ENCODE peak calls at places on chromosome 22, in ten cellular contexts. M is HepG2, E is GM23338, W is OCI-LY7, F is endothelial cell of umbilical vein, T is fibroblast of lung, R is neural progenitor cell, X is PC-3, Z is PC-9, Y is HCT116. D is an unnamed sample. For H4K20me1 and H3K79me2, the result is how much of the 10 kb centered on the place peaks cover.

GRCh38 chr22:48937032-48937639 is 890.5 kb downstream of the BRD1 start:
- DNase-seq in X (no peak), R (no peak), W (no peak), T (no peak), F (no peak), M (no peak), Y (no peak), E (no peak), Z (no peak), D (no peak)

GRCh38 chr22:37276771-37277170 is 5.5 kb upstream of the CYTH4 start:
- DNase-seq in E (no peak), T (no peak), W (no peak), Y (no peak), Z (no peak), F (no peak), R (no peak), X (no peak), M (no peak), D (no peak)

GRCh38 chr22:22769434-22770279 is 118.0 kb upstream of the IGLL5 start:
- DNase-seq in X (no peak), F (no peak), Z (no peak), W (no peak), R (peak), Y (no peak), M (no peak), E (no peak), T (no peak), D (no peak)

GRCh38 chr22:22194931-22195264 is 49.7 kb upstream of the VPREB1 start:
- DNase-seq in F (no peak), M (no peak), X (no peak), R (no peak), Y (no peak), Z (no peak), E (no peak), T (no peak), W (peak), D (no peak)

GRCh38 chr22:31148953-31149627 is 8.8 kb upstream of the PLA2G3 start:
- DNase-seq in W (peak), R (peak), T (peak), Y (peak), Z (peak), E (peak), M (peak), X (peak), F (peak), D (peak)

GRCh38 chr22:47398491-47398890 is 636.0 kb downstream of the TBC1D22A start:
- DNase-seq in Z (no peak), T (no peak), R (no peak), M (no peak), F (no peak), E (no peak), Y (no peak), W (no peak), X (no peak), D (no peak)

GRCh38 chr22:47228767-47229166 is 466.3 kb downstream of the TBC1D22A start:
- DNase-seq in E (no peak), F (no peak), T (no peak), W (no peak), Z (no peak), R (no peak), Y (no peak), M (no peak), X (no peak), D (no peak)

GRCh38 chr22:47406896-47407295 is 644.4 kb downstream of the TBC1D22A start:
- DNase-seq in M (no peak), E (no peak), F (no peak), Z (no peak), Y (no peak), T (no peak), X (no peak), W (no peak), R (no peak), D (no peak)

GRCh38 chr22:22884888-22885840 is 2.5 kb upstream of the IGLL5 start:
- DNase-seq in F (no peak), R (no peak), X (no peak), M (no peak), Z (no peak), W (peak), T (no peak), Y (no peak), E (no peak), D (peak)

GRCh38 chr22:49566141-49566541 is 261.5 kb downstream of the BRD1 start:
- DNase-seq in M (no peak), Y (no peak), Z (no peak), F (no peak), E (no peak), W (no peak), T (no peak), R (no peak), X (no peak), D (no peak)

GRCh38 chr22:31630331-31631329 is 31.4 kb downstream of the PISD start:
- DNase-seq in M (peak), W (peak), X (peak), E (peak), F (peak), R (peak), Z (peak), T (peak), Y (no peak), D (peak)

GRCh38 chr22:44389926-44390925 is 77.5 kb upstream of the SHISAL1 start:
- DNase-seq in Y (no peak), M (no peak), W (no peak), Z (peak), T (no peak), R (no peak), X (no peak), E (no peak), F (no peak), D (no peak)

GRCh38 chr22:37884420-37884819 is 21.7 kb upstream of the MICALL1 start:
- DNase-seq in M (no peak), X (no peak), F (no peak), R (no peak), E (no peak), T (no peak), W (no peak), Z (no peak), Y (no peak), D (no peak)

GRCh38 chr22:22770280-22770871 is 117.2 kb upstream of the IGLL5 start:
- DNase-seq in T (peak), E (peak), Y (no peak), Z (no peak), F (peak), M (peak), W (peak), X (peak), R (peak), D (no peak)

GRCh38 chr22:49996532-49997220 is 15.9 kb downstream of the IL17REL start:
- DNase-seq in R (no peak), E (no peak), M (no peak), X (no peak), W (no peak), Y (no peak), T (no peak), F (no peak), Z (peak), D (no peak)

GRCh38 chr22:43964314-43964857 is 9.1 kb downstream of the SAMM50 start:
- DNase-seq in T (no peak), M (no peak), Z (peak), W (no peak), F (no peak), R (no peak), E (no peak), Y (no peak), X (no peak), D (no peak)

GRCh38 chr22:41302016-41302767 is 867 bp downstream of the ZC3H7B start:
- DNase-seq in Z (no peak), M (no peak), R (peak), T (peak), Y (no peak), X (no peak), E (peak), F (no peak), W (peak), D (no peak)

GRCh38 chr22:27534720-27535125 is 266.8 kb downstream of the MN1 start:
- DNase-seq in T (peak), E (no peak), R (no peak), W (no peak), Y (no peak), F (no peak), M (peak), Z (no peak), X (no peak), D (no peak)

GRCh38 chr22:43273902-43274484 is 69.2 kb downstream of the SCUBE1 start:
- DNase-seq in R (peak), Y (peak), X (peak), E (peak), F (peak), Z (peak), M (peak), W (peak), T (peak), D (peak)

GRCh38 chr22:41478891-41479521 is 10.1 kb downstream of the ACO2 start:
- DNase-seq in W (no peak), E (no peak), M (no peak), X (no peak), R (no peak), F (no peak), Z (peak), T (peak), Y (no peak), D (no peak)

GRCh38 chr22:27801197-27801615 is 350 bp downstream of the MN1 start:
- DNase-seq in M (no peak), Y (no peak), Z (no peak), E (peak), R (peak), T (peak), W (no peak), F (peak), X (peak), D (no peak)

GRCh38 chr22:41030891-41031290 is 61.5 kb upstream of the EP300 start:
- DNase-seq in F (no peak), Z (no peak), M (no peak), T (peak), X (no peak), R (no peak), W (no peak), Y (no peak), E (no peak), D (no peak)

GRCh38 chr22:50218996-50219727 is 18.4 kb downstream of the SELENOO start:
- DNase-seq in R (no peak), W (no peak), F (peak), Z (no peak), T (peak), E (peak), X (peak), Y (peak), M (peak), D (no peak)

GRCh38 chr22:49617866-49618688 is 209.6 kb downstream of the BRD1 start:
- DNase-seq in Y (no peak), M (no peak), W (no peak), E (no peak), T (no peak), Z (no peak), R (no peak), X (no peak), F (no peak), D (no peak)

GRCh38 chr22:42404266-42404665 is 27.9 kb downstream of the NFAM1 start:
- DNase-seq in R (no peak), X (no peak), F (no peak), M (no peak), T (no peak), E (peak), Y (no peak), W (no peak), Z (no peak), D (no peak)

GRCh38 chr22:26558246-26558895 is 31.6 kb downstream of the TPST2 start:
- DNase-seq in R (no peak), T (peak), M (no peak), W (no peak), E (no peak), X (no peak), F (no peak), Y (no peak), Z (no peak), D (no peak)

GRCh38 chr22:23278883-23279675 is 98.8 kb downstream of the BCR start:
- DNase-seq in Y (no peak), E (no peak), X (peak), W (no peak), T (peak), F (peak), Z (peak), R (no peak), M (no peak), D (no peak)

GRCh38 chr22:37343863-37344734 is 61.8 kb downstream of the CYTH4 start:
- DNase-seq in E (no peak), W (no peak), M (no peak), F (no peak), X (peak), T (no peak), Z (no peak), R (no peak), Y (no peak), D (no peak)

GRCh38 chr22:38744981-38745380 is 10.8 kb downstream of the SUN2 start:
- DNase-seq in W (no peak), Z (no peak), F (no peak), X (no peak), E (no peak), R (no peak), T (no peak), M (no peak), Y (no peak), D (no peak)

GRCh38 chr22:41181349-41182241 is 23.5 kb upstream of the L3MBTL2 start:
- DNase-seq in R (no peak), E (peak), F (peak), Y (no peak), T (peak), X (peak), M (no peak), Z (peak), W (no peak), D (no peak)

GRCh38 chr22:42642801-42643631 is 2.6 kb upstream of the ATP5MGL start:
- DNase-seq in E (no peak), F (no peak), X (no peak), T (no peak), W (no peak), Y (no peak), Z (no peak), M (no peak), R (peak), D (no peak)

GRCh38 chr22:44129614-44129976 is 51.1 kb upstream of the PARVG start:
- DNase-seq in Y (no peak), R (no peak), T (peak), X (no peak), W (no peak), M (no peak), E (no peak), F (peak), Z (no peak), D (no peak)

GRCh38 chr22:49776053-49776511 is 51.6 kb downstream of the BRD1 start:
- DNase-seq in R (no peak), F (no peak), Z (no peak), M (no peak), Y (no peak), T (no peak), E (no peak), X (no peak), W (no peak), D (no peak)

GRCh38 chr22:49549256-49549655 is 278.4 kb downstream of the BRD1 start:
- DNase-seq in W (no peak), X (no peak), R (no peak), M (no peak), Z (no peak), F (no peak), Y (no peak), T (no peak), E (no peak), D (no peak)

GRCh38 chr22:50190182-50190951 is 4.7 kb downstream of the TRABD start:
- DNase-seq in E (peak), W (peak), T (peak), F (peak), M (no peak), Y (peak), R (peak), Z (peak), X (peak), D (peak)

GRCh38 chr22:23696326-23696851 is 5.6 kb downstream of the RGL4 start:
- DNase-seq in Y (no peak), T (peak), X (no peak), E (no peak), M (no peak), R (no peak), Z (no peak), F (no peak), W (peak), D (no peak)

GRCh38 chr22:38570841-38571364 is 920 bp upstream of the DMC1 start:
- DNase-seq in M (no peak), Y (peak), E (peak), F (no peak), Z (no peak), R (peak), W (peak), T (peak), X (peak), D (peak)

DNA sequence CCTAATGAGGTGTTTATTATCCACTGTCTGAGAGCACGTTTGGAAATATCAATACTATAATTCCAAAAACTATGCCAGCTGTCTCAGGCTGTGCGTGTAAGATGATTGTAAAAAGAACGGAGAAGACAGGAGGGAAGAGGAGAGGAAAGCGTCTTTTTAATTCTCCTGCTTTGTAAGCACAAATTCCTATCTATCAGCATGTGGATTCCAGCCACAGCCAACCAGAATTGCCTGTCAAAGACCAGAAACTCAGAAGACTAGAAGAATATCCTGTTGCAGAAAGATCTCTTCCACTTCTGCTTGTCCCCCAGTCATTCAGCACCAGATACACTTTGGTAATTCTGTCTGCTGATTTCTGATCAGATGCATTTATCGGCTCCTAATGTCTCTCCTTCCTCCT is 25.8 kb downstream of the APOL5 start:
- DNase-seq in F (no peak), R (no peak), W (no peak), T (peak), E (peak), X (no peak), Y (no peak), Z (no peak), M (no peak), D (no peak)
- H4K20me1 ChIP-seq in F (under half), R (under half), W (under half), T (under half), E (under half), X (under half), Y (under half), Z (under half), M (under half), D (under half)

DNA sequence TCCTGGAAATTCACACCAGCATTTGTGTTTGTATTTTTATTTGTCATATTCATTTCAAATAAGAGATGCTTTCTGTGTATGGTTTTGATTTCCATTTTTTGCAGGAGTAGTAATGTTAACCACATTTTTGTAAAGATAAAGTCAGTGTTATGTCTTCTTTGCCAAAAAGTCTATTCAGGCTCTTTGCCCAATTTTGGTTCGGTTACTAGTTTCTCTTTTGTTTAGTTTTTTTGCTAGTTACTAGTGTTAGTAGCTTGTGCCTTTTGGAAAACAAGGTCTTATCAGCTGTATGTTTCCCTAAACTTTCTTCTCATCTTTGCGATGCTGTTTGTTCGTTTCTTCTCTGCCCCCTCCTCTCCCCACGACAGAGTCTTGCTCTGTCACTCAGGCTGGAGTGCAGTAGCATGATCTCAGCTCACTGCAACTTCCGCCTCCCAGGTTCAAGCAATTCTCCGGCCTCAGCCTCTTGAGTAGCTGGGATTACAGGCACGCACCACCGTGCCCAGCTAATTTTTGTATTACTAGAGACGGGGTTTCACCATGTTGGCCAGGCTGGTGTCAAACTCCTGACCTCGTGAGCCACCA is 112.3 kb upstream of the GRK3 start:
- DNase-seq in F (no peak), Y (no peak), R (no peak), M (no peak), W (no peak), X (no peak), E (no peak), T (no peak), Z (no peak), D (no peak)
- H3K79me2 ChIP-seq in F (half or more), Y (half or more), R (half or more), M (half or more), W (half or more), X (half or more), E (half or more), T (half or more), Z (under half), D (half or more)

GRCh38 chr22:33270596-33270995 is 212.4 kb upstream of the SYN3 start:
- DNase-seq in Y (no peak), Z (no peak), F (no peak), X (no peak), R (peak), E (no peak), T (no peak), W (peak), M (peak), D (no peak)
- H4K20me1 ChIP-seq in Y (under half), Z (under half), F (under half), X (under half), R (under half), E (under half), T (under half), W (under half), M (under half), D (under half)

GRCh38 chr22:39914584-39914983 is 13.7 kb downstream of the GRAP2 start:
- DNase-seq in Y (no peak), F (no peak), X (no peak), T (no peak), R (no peak), Z (no peak), E (no peak), M (no peak), W (no peak), D (no peak)
- H3K79me2 ChIP-seq in Y (under half), F (under half), X (under half), T (under half), R (under half), Z (under half), E (under half), M (under half), W (under half), D (under half)

GRCh38 chr22:20945578-20945934 is 21.5 kb upstream of the AIFM3 start:
- DNase-seq in R (no peak), Z (no peak), Y (no peak), W (no peak), E (no peak), F (no peak), T (no peak), X (no peak), M (no peak), D (no peak)

GRCh38 chr22:20948450-20948849 is 18.6 kb upstream of the AIFM3 start:
- DNase-seq in Z (no peak), F (no peak), R (no peak), Y (no peak), E (no peak), T (no peak), M (no peak), X (no peak), W (no peak), D (no peak)

GRCh38 chr22:20948989-20949388 is 18.1 kb upstream of the AIFM3 start:
- DNase-seq in M (no peak), F (no peak), T (no peak), W (no peak), R (no peak), E (no peak), Y (no peak), X (no peak), Z (no peak), D (no peak)

GRCh38 chr22:20946080-20946986 is 20.7 kb upstream of the AIFM3 start:
- DNase-seq in T (peak), M (no peak), E (no peak), Y (no peak), X (peak), R (no peak), W (no peak), Z (no peak), F (peak), D (no peak)

GRCh38 chr22:20946991-20947390 is 20.1 kb upstream of the AIFM3 start:
- DNase-seq in F (no peak), M (no peak), X (no peak), Z (no peak), Y (no peak), T (no peak), E (no peak), W (no peak), R (no peak), D (no peak)
- H4K20me1 ChIP-seq in F (under half), M (half or more), X (half or more), Z (half or more), Y (under half), T (under half), E (half or more), W (under half), R (half or more), D (half or more)

GRCh38 chr22:17974087-17974486 is 50.3 kb downstream of the MICAL3 start:
- DNase-seq in M (no peak), Z (peak), E (no peak), X (no peak), Y (no peak), T (no peak), F (no peak), W (no peak), R (no peak), D (no peak)
- H3K79me2 ChIP-seq in M (half or more), Z (half or more), E (half or more), X (half or more), Y (half or more), T (under half), F (half or more), W (half or more), R (half or more), D (half or more)

DNA sequence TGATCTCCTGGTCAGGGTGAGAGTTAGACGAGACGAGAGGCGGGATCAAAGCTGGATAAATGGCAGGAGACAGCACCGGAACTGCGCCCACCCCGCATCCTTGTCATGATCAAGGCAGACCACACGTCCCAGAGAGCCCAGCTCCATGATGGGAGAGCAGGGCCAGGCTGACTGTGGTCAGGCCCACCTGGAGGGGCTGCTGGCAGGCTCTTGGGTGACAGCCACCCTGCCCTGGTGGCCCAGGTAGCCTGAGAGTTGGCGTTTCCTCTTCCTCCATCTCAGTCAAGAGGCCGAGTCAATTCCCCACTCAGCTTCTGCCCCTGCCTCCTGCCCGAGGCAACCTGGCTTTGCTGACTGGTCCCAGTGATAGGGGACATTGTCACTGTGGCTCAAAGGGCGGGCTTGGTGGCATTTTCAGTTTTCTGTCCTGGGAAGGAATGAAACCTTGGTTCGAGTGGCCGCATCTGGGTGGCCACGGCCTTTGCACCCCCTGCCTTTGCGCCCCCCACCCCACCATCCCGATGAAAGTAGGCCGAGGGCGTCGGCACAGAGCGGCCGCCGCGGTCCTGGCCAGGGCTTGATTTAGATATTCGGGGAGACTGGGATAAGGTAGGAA is 60.8 kb upstream of the PPARA start:
- DNase-seq in F (no peak), X (no peak), T (no peak), M (no peak), Y (no peak), W (no peak), E (no peak), Z (no peak), R (no peak), D (no peak)
- H4K20me1 ChIP-seq in F (under half), X (under half), T (under half), M (under half), Y (under half), W (under half), E (under half), Z (under half), R (under half), D (under half)

D was measured in MM.1S.